ENCODE peak calls at places on chromosomes 12 and 14, in seven cellular contexts. One of them, this sample, is unnamed.

GRCh38 chr14:101790232-101790631 is 28.7 kb downstream of the PPP2R5C start:
- DNase-seq in HepG2: no peak
- DNase-seq in HCT116: no peak
- DNase-seq in SK-N-SH: no peak
- DNase-seq in K562: no peak
- DNase-seq in GM12878: no peak
- DNase-seq in H1: no peak
- DNase-seq in this sample: no peak

GRCh38 chr12:82461851-82462250 is 103.5 kb downstream of the METTL25 start:
- DNase-seq in HepG2: no peak
- DNase-seq in HCT116: no peak
- DNase-seq in SK-N-SH: no peak
- DNase-seq in K562: no peak
- DNase-seq in GM12878: no peak
- DNase-seq in H1: no peak
- DNase-seq in this sample: no peak

GRCh38 chr12:130031571-130032189 is 127.9 kb upstream of the TMEM132D start:
- DNase-seq in HepG2: peak
- DNase-seq in HCT116: no peak
- DNase-seq in SK-N-SH: peak
- DNase-seq in K562: peak
- DNase-seq in GM12878: no peak
- DNase-seq in H1: peak
- DNase-seq in this sample: peak

GRCh38 chr12:128245890-128246289 is 21.1 kb upstream of the TMEM132C start:
- DNase-seq in HepG2: no peak
- DNase-seq in HCT116: no peak
- DNase-seq in SK-N-SH: peak
- DNase-seq in K562: no peak
- DNase-seq in GM12878: no peak
- DNase-seq in H1: no peak
- DNase-seq in this sample: no peak

GRCh38 chr12:15584366-15585041 is 204.7 kb downstream of the EPS8 start:
- DNase-seq in HepG2: peak
- DNase-seq in HCT116: peak
- DNase-seq in SK-N-SH: peak
- DNase-seq in K562: no peak
- DNase-seq in GM12878: no peak
- DNase-seq in H1: no peak
- DNase-seq in this sample: peak

GRCh38 chr12:104764225-104765073 is 193.6 kb downstream of the SLC41A2 start:
- DNase-seq in HepG2: no peak
- DNase-seq in HCT116: no peak
- DNase-seq in SK-N-SH: no peak
- DNase-seq in K562: no peak
- DNase-seq in GM12878: peak
- DNase-seq in H1: peak
- DNase-seq in this sample: no peak

GRCh38 chr14:32230695-32231280 is 27.7 kb upstream of the RNU6-8 start:
- DNase-seq in HepG2: no peak
- DNase-seq in HCT116: no peak
- DNase-seq in SK-N-SH: no peak
- DNase-seq in K562: no peak
- DNase-seq in GM12878: no peak
- DNase-seq in H1: no peak
- DNase-seq in this sample: no peak

GRCh38 chr14:96263347-96264199 is 7.6 kb downstream of the BDKRB1 start:
- DNase-seq in HepG2: no peak
- DNase-seq in HCT116: no peak
- DNase-seq in SK-N-SH: no peak
- DNase-seq in K562: no peak
- DNase-seq in GM12878: no peak
- DNase-seq in H1: no peak
- DNase-seq in this sample: peak

GRCh38 chr14:70052990-70053389 is 135.8 kb downstream of the SLC8A3 start:
- DNase-seq in HepG2: peak
- DNase-seq in HCT116: no peak
- DNase-seq in SK-N-SH: no peak
- DNase-seq in K562: no peak
- DNase-seq in GM12878: no peak
- DNase-seq in H1: peak
- DNase-seq in this sample: peak

GRCh38 chr12:93847517-93848452 is 170.6 kb downstream of the CRADD start:
- DNase-seq in HepG2: no peak
- DNase-seq in HCT116: no peak
- DNase-seq in SK-N-SH: no peak
- DNase-seq in K562: no peak
- DNase-seq in GM12878: peak
- DNase-seq in H1: no peak
- DNase-seq in this sample: no peak

GRCh38 chr12:46401703-46402102 is 29.1 kb upstream of the SLC38A2 start:
- DNase-seq in HepG2: no peak
- DNase-seq in HCT116: no peak
- DNase-seq in SK-N-SH: no peak
- DNase-seq in K562: no peak
- DNase-seq in GM12878: no peak
- DNase-seq in H1: no peak
- DNase-seq in this sample: no peak

GRCh38 chr12:2772370-2772769 is 22.4 kb upstream of the FKBP4 start:
- DNase-seq in HepG2: no peak
- DNase-seq in HCT116: no peak
- DNase-seq in SK-N-SH: no peak
- DNase-seq in K562: no peak
- DNase-seq in GM12878: no peak
- DNase-seq in H1: no peak
- DNase-seq in this sample: no peak

GRCh38 chr12:74538491-74539258 is 1.0 kb downstream of the ATXN7L3B start:
- DNase-seq in HepG2: no peak
- DNase-seq in HCT116: no peak
- DNase-seq in SK-N-SH: peak
- DNase-seq in K562: peak
- DNase-seq in GM12878: no peak
- DNase-seq in H1: no peak
- DNase-seq in this sample: peak

DNA sequence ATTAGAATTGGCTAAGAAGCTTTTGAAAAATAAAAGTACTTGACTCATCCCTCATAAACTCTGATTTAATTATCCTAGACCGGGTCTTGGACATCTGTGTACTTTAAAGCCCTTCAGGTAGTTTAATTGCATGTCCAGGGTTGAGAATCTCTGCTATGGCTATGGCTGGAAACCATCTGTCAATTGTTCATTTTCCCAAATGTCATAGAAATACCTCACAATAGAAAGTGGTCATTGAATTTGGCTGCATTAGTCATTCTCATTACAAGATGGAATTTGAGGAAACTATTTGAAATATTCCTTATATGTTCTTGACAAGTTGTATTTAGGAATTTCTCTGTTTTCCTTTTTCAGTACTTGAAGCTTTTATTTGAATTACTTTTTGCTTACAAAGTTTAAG is 111.3 kb downstream of the TSHR start:
- DNase-seq in HepG2: no peak
- DNase-seq in HCT116: no peak
- DNase-seq in SK-N-SH: no peak
- DNase-seq in K562: no peak
- DNase-seq in GM12878: no peak
- DNase-seq in H1: no peak
- DNase-seq in this sample: no peak
- TF ChIP-seq JUND in HepG2: no peak
- TF ChIP-seq JUND in HCT116: no peak
- TF ChIP-seq JUND in SK-N-SH: no peak
- TF ChIP-seq JUND in K562: no peak
- TF ChIP-seq JUND in GM12878: no peak
- TF ChIP-seq JUND in H1: no peak
- TF ChIP-seq JUND in this sample: no peak

GRCh38 chr14:75299576-75299975 is 20.9 kb downstream of the FOS start:
- DNase-seq in HepG2: no peak
- DNase-seq in HCT116: no peak
- DNase-seq in SK-N-SH: no peak
- DNase-seq in K562: no peak
- DNase-seq in GM12878: no peak
- DNase-seq in H1: no peak
- DNase-seq in this sample: no peak

GRCh38 chr14:75306917-75307699 is 28.5 kb downstream of the FOS start:
- DNase-seq in HepG2: no peak
- DNase-seq in HCT116: peak
- DNase-seq in SK-N-SH: peak
- DNase-seq in K562: peak
- DNase-seq in GM12878: no peak
- DNase-seq in H1: no peak
- DNase-seq in this sample: peak

GRCh38 chr14:75299064-75299463 is 20.4 kb downstream of the FOS start:
- DNase-seq in HepG2: no peak
- DNase-seq in HCT116: no peak
- DNase-seq in SK-N-SH: no peak
- DNase-seq in K562: no peak
- DNase-seq in GM12878: no peak
- DNase-seq in H1: no peak
- DNase-seq in this sample: no peak

GRCh38 chr14:75301666-75302325 is 23.2 kb downstream of the FOS start:
- DNase-seq in HepG2: no peak
- DNase-seq in HCT116: no peak
- DNase-seq in SK-N-SH: no peak
- DNase-seq in K562: peak
- DNase-seq in GM12878: no peak
- DNase-seq in H1: no peak
- DNase-seq in this sample: no peak

GRCh38 chr14:75303415-75303814 is 24.8 kb downstream of the FOS start:
- DNase-seq in HepG2: peak
- DNase-seq in HCT116: peak
- DNase-seq in SK-N-SH: peak
- DNase-seq in K562: peak
- DNase-seq in GM12878: no peak
- DNase-seq in H1: peak
- DNase-seq in this sample: peak
- TF ChIP-seq JUND in HepG2: no peak
- TF ChIP-seq JUND in HCT116: no peak
- TF ChIP-seq JUND in SK-N-SH: no peak
- TF ChIP-seq JUND in K562: peak
- TF ChIP-seq JUND in GM12878: no peak
- TF ChIP-seq JUND in H1: no peak
- TF ChIP-seq JUND in this sample: no peak

DNA sequence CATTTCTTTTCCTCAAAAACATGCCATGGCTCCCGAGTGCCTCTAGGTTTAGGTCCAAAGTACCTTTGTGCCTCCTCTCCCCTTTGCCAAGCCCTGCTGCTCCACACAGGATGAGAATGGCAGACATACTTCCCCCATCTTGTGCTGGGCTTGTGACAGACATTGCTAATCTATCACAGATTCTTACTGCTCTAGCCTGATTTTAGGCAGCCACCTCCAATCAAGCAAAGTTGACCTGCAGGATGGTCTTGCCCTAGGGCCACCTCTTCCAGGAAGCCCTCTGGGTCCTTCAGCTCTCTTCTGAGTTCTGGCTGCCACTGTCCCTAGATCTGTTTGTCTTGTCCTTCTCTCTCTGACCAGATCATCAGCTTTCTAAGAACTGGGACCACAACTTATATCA is 20.5 kb downstream of the FOXN4 start:
- DNase-seq in HepG2: no peak
- DNase-seq in HCT116: peak
- DNase-seq in SK-N-SH: no peak
- DNase-seq in K562: no peak
- DNase-seq in GM12878: no peak
- DNase-seq in H1: no peak
- DNase-seq in this sample: peak
- TF ChIP-seq JUND in HepG2: no peak
- TF ChIP-seq JUND in HCT116: no peak
- TF ChIP-seq JUND in SK-N-SH: no peak
- TF ChIP-seq JUND in K562: no peak
- TF ChIP-seq JUND in GM12878: no peak
- TF ChIP-seq JUND in H1: no peak
- TF ChIP-seq JUND in this sample: no peak

DNA sequence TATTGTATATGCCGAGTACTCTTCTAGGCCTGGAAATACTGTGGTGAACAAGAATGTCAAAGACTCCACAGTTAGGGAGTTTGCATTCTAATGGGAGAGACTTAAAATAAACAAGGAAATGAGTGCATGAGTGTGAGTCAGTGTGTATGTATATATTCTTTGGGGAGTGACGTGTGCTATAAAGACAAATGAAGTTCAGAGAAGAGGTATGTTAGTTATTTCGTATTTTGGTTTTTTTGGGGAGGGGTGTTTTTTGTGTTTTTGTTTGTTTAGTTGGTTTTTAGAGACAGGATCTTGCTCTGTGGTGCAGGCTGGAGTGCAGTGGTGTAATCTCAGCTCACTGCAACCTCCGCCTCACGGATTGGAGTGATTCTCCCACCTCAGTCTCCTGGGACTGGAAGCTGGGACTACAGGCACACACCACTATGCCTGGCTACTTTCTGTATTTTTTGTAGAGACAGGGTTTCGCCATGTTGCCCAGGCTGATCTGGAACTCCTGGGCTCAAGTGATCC is 74.3 kb downstream of the SRGAP1 start:
- DNase-seq in HepG2: peak
- DNase-seq in HCT116: no peak
- DNase-seq in SK-N-SH: no peak
- DNase-seq in K562: no peak
- DNase-seq in GM12878: no peak
- DNase-seq in H1: no peak
- DNase-seq in this sample: peak
- TF ChIP-seq JUND in HepG2: no peak
- TF ChIP-seq JUND in HCT116: peak
- TF ChIP-seq JUND in SK-N-SH: peak
- TF ChIP-seq JUND in K562: no peak
- TF ChIP-seq JUND in GM12878: no peak
- TF ChIP-seq JUND in H1: no peak
- TF ChIP-seq JUND in this sample: no peak